ENCODE peak calls at places on chromosomes 3 and 15, in four cellular contexts. W is BJ, X is bronchial epithelial cell, D is suprapubic skin. A is an unnamed sample.

GRCh38 chr3:64945171-64945684 is 257.4 kb upstream of the ADAMTS9 start:
- DNase-seq in W (no peak), X (no peak), D (no peak), A (no peak)

GRCh38 chr15:82132742-82133141 is 86.9 kb upstream of the MEX3B start:
- DNase-seq in W (no peak), X (peak; percentile 96), D (no peak), A (no peak)

GRCh38 chr3:11464356-11464755 is 179.4 kb downstream of the VGLL4 start:
- DNase-seq in W (no peak), X (no peak), D (no peak), A (no peak)

GRCh38 chr3:11582123-11582968 is 61.4 kb downstream of the VGLL4 start:
- DNase-seq in W (peak; percentile 76), X (peak; percentile 39), D (no peak), A (no peak)

GRCh38 chr15:38164061-38164460 is 88.6 kb upstream of the SPRED1 start:
- DNase-seq in W (no peak), X (no peak), D (no peak), A (no peak)

GRCh38 chr15:99606646-99607045 is 40.9 kb downstream of the MEF2A start:
- DNase-seq in W (no peak), X (no peak), D (no peak), A (no peak)

GRCh38 chr3:64815691-64816225 is 128.0 kb upstream of the ADAMTS9 start:
- DNase-seq in W (no peak), X (no peak), D (no peak), A (no peak)

GRCh38 chr15:90177012-90177411 is 24.1 kb upstream of the SEMA4B start:
- DNase-seq in W (no peak), X (no peak), D (no peak), A (no peak)

GRCh38 chr3:81218023-81218422 is 543.4 kb downstream of the GBE1 start:
- DNase-seq in W (no peak), X (peak; percentile 35), D (no peak), A (no peak)

GRCh38 chr15:33330931-33331330 is 20.2 kb downstream of the RYR3 start:
- DNase-seq in W (no peak), X (no peak), D (no peak), A (no peak)

GRCh38 chr3:128188326-128188725 is 35.0 kb downstream of the EEFSEC start:
- DNase-seq in W (no peak), X (no peak), D (peak; percentile 13), A (no peak)

A was measured in type B pancreatic cell.